ENCODE peak calls at places on chromosomes 7 and 10, in nine cellular contexts. One of them, this sample, is unnamed.
A peak's percentile ranks its signal among the peaks of the same experiment; 100 is the strongest.

GRCh38 chr10:14153570-14154055 is 177.1 kb downstream of the FRMD4A start:
- DNase-seq in NCI-H1092 treated with DMSO at 0.1 percent for 48 hours: no peak
- DNase-seq in T-helper 17 cell: no peak
- DNase-seq in hepatocyte: no peak
- DNase-seq in stimulated activated CD8-positive, alpha-beta memory T cell treated with anti-CD3 and anti-CD28 coated beads, Interleukin-4, amount 100 ng/mL, for 1 hour: no peak
- DNase-seq in neuronal stem cell: no peak
- DNase-seq in left cardiac atrium: peak; percentile 26
- DNase-seq in Ammon's horn: no peak
- DNase-seq in cerebellar cortex: no peak
- DNase-seq in this sample: no peak

GRCh38 chr7:74063646-74064045 is 20.0 kb upstream of the LIMK1 start:
- DNase-seq in NCI-H1092 treated with DMSO at 0.1 percent for 48 hours: no peak
- DNase-seq in T-helper 17 cell: no peak
- DNase-seq in hepatocyte: no peak
- DNase-seq in stimulated activated CD8-positive, alpha-beta memory T cell treated with anti-CD3 and anti-CD28 coated beads, Interleukin-4, amount 100 ng/mL, for 1 hour: no peak
- DNase-seq in neuronal stem cell: no peak
- DNase-seq in left cardiac atrium: no peak
- DNase-seq in Ammon's horn: no peak
- DNase-seq in cerebellar cortex: no peak
- DNase-seq in this sample: no peak

GRCh38 chr10:92544296-92544695 is 29.6 kb downstream of the IDE start:
- DNase-seq in NCI-H1092 treated with DMSO at 0.1 percent for 48 hours: no peak
- DNase-seq in T-helper 17 cell: no peak
- DNase-seq in hepatocyte: no peak
- DNase-seq in stimulated activated CD8-positive, alpha-beta memory T cell treated with anti-CD3 and anti-CD28 coated beads, Interleukin-4, amount 100 ng/mL, for 1 hour: no peak
- DNase-seq in neuronal stem cell: no peak
- DNase-seq in left cardiac atrium: no peak
- DNase-seq in Ammon's horn: no peak
- DNase-seq in cerebellar cortex: no peak
- DNase-seq in this sample: no peak

GRCh38 chr7:631966-632830 is 94.3 kb upstream of the DNAAF5 start:
- DNase-seq in NCI-H1092 treated with DMSO at 0.1 percent for 48 hours: no peak
- DNase-seq in T-helper 17 cell: no peak
- DNase-seq in hepatocyte: no peak
- DNase-seq in stimulated activated CD8-positive, alpha-beta memory T cell treated with anti-CD3 and anti-CD28 coated beads, Interleukin-4, amount 100 ng/mL, for 1 hour: no peak
- DNase-seq in neuronal stem cell: no peak
- DNase-seq in left cardiac atrium: peak; percentile 10
- DNase-seq in Ammon's horn: no peak
- DNase-seq in cerebellar cortex: no peak
- DNase-seq in this sample: no peak

GRCh38 chr10:71395621-71396020 is 1.1 kb upstream of the CDH23 start:
- DNase-seq in NCI-H1092 treated with DMSO at 0.1 percent for 48 hours: no peak
- DNase-seq in T-helper 17 cell: no peak
- DNase-seq in hepatocyte: no peak
- DNase-seq in stimulated activated CD8-positive, alpha-beta memory T cell treated with anti-CD3 and anti-CD28 coated beads, Interleukin-4, amount 100 ng/mL, for 1 hour: no peak
- DNase-seq in neuronal stem cell: no peak
- DNase-seq in left cardiac atrium: no peak
- DNase-seq in Ammon's horn: no peak
- DNase-seq in cerebellar cortex: no peak
- DNase-seq in this sample: no peak

GRCh38 chr10:60627778-60628773 is 150.2 kb upstream of the CDK1 start:
- DNase-seq in NCI-H1092 treated with DMSO at 0.1 percent for 48 hours: no peak
- DNase-seq in T-helper 17 cell: no peak
- DNase-seq in hepatocyte: peak; percentile 28
- DNase-seq in stimulated activated CD8-positive, alpha-beta memory T cell treated with anti-CD3 and anti-CD28 coated beads, Interleukin-4, amount 100 ng/mL, for 1 hour: no peak
- DNase-seq in neuronal stem cell: no peak
- DNase-seq in left cardiac atrium: no peak
- DNase-seq in Ammon's horn: no peak
- DNase-seq in cerebellar cortex: no peak
- DNase-seq in this sample: no peak

GRCh38 chr7:85186083-85186520 is 754 bp downstream of the SEMA3D start:
- DNase-seq in NCI-H1092 treated with DMSO at 0.1 percent for 48 hours: peak; percentile 37
- DNase-seq in T-helper 17 cell: no peak
- DNase-seq in hepatocyte: peak; percentile 78
- DNase-seq in stimulated activated CD8-positive, alpha-beta memory T cell treated with anti-CD3 and anti-CD28 coated beads, Interleukin-4, amount 100 ng/mL, for 1 hour: no peak
- DNase-seq in neuronal stem cell: peak; percentile 47
- DNase-seq in left cardiac atrium: peak; percentile 33
- DNase-seq in Ammon's horn: peak; percentile 14
- DNase-seq in cerebellar cortex: no peak
- DNase-seq in this sample: no peak

GRCh38 chr7:93997868-93998267 is 6.3 kb downstream of the BET1 start:
- DNase-seq in NCI-H1092 treated with DMSO at 0.1 percent for 48 hours: no peak
- DNase-seq in T-helper 17 cell: no peak
- DNase-seq in hepatocyte: no peak
- DNase-seq in stimulated activated CD8-positive, alpha-beta memory T cell treated with anti-CD3 and anti-CD28 coated beads, Interleukin-4, amount 100 ng/mL, for 1 hour: no peak
- DNase-seq in neuronal stem cell: no peak
- DNase-seq in left cardiac atrium: no peak
- DNase-seq in Ammon's horn: no peak
- DNase-seq in cerebellar cortex: no peak
- DNase-seq in this sample: no peak

GRCh38 chr7:137469191-137469811 is 125.8 kb upstream of the PTN start:
- DNase-seq in NCI-H1092 treated with DMSO at 0.1 percent for 48 hours: no peak
- DNase-seq in T-helper 17 cell: no peak
- DNase-seq in hepatocyte: no peak
- DNase-seq in stimulated activated CD8-positive, alpha-beta memory T cell treated with anti-CD3 and anti-CD28 coated beads, Interleukin-4, amount 100 ng/mL, for 1 hour: no peak
- DNase-seq in neuronal stem cell: no peak
- DNase-seq in left cardiac atrium: peak; percentile 28
- DNase-seq in Ammon's horn: no peak
- DNase-seq in cerebellar cortex: no peak
- DNase-seq in this sample: no peak

GRCh38 chr10:98456688-98457482 is 10.2 kb upstream of the HPS1 start:
- DNase-seq in NCI-H1092 treated with DMSO at 0.1 percent for 48 hours: no peak
- DNase-seq in T-helper 17 cell: no peak
- DNase-seq in hepatocyte: no peak
- DNase-seq in stimulated activated CD8-positive, alpha-beta memory T cell treated with anti-CD3 and anti-CD28 coated beads, Interleukin-4, amount 100 ng/mL, for 1 hour: no peak
- DNase-seq in neuronal stem cell: no peak
- DNase-seq in left cardiac atrium: no peak
- DNase-seq in Ammon's horn: no peak
- DNase-seq in cerebellar cortex: no peak
- DNase-seq in this sample: no peak

GRCh38 chr10:48332871-48333216 is 26.4 kb downstream of the MAPK8 start:
- DNase-seq in NCI-H1092 treated with DMSO at 0.1 percent for 48 hours: no peak
- DNase-seq in T-helper 17 cell: no peak
- DNase-seq in hepatocyte: no peak
- DNase-seq in stimulated activated CD8-positive, alpha-beta memory T cell treated with anti-CD3 and anti-CD28 coated beads, Interleukin-4, amount 100 ng/mL, for 1 hour: no peak
- DNase-seq in neuronal stem cell: no peak
- DNase-seq in left cardiac atrium: no peak
- DNase-seq in Ammon's horn: no peak
- DNase-seq in cerebellar cortex: peak; percentile 60
- DNase-seq in this sample: no peak

GRCh38 chr10:17984563-17984962 is 32.8 kb downstream of the SLC39A12 start:
- DNase-seq in NCI-H1092 treated with DMSO at 0.1 percent for 48 hours: no peak
- DNase-seq in T-helper 17 cell: no peak
- DNase-seq in hepatocyte: no peak
- DNase-seq in stimulated activated CD8-positive, alpha-beta memory T cell treated with anti-CD3 and anti-CD28 coated beads, Interleukin-4, amount 100 ng/mL, for 1 hour: no peak
- DNase-seq in neuronal stem cell: no peak
- DNase-seq in left cardiac atrium: no peak
- DNase-seq in Ammon's horn: no peak
- DNase-seq in cerebellar cortex: no peak
- DNase-seq in this sample: no peak

GRCh38 chr7:38840736-38841460 is 68.1 kb downstream of the VPS41 start:
- DNase-seq in NCI-H1092 treated with DMSO at 0.1 percent for 48 hours: no peak
- DNase-seq in T-helper 17 cell: no peak
- DNase-seq in hepatocyte: no peak
- DNase-seq in stimulated activated CD8-positive, alpha-beta memory T cell treated with anti-CD3 and anti-CD28 coated beads, Interleukin-4, amount 100 ng/mL, for 1 hour: no peak
- DNase-seq in neuronal stem cell: no peak
- DNase-seq in left cardiac atrium: no peak
- DNase-seq in Ammon's horn: no peak
- DNase-seq in cerebellar cortex: no peak
- DNase-seq in this sample: no peak

GRCh38 chr7:42911482-42912447 is at the start of gene C7orf25:
- DNase-seq in NCI-H1092 treated with DMSO at 0.1 percent for 48 hours: peak; percentile 97
- DNase-seq in T-helper 17 cell: peak; percentile 95
- DNase-seq in hepatocyte: peak; percentile 98
- DNase-seq in stimulated activated CD8-positive, alpha-beta memory T cell treated with anti-CD3 and anti-CD28 coated beads, Interleukin-4, amount 100 ng/mL, for 1 hour: peak; percentile 83
- DNase-seq in neuronal stem cell: peak; percentile 94
- DNase-seq in left cardiac atrium: peak; percentile 98
- DNase-seq in Ammon's horn: peak; percentile 98
- DNase-seq in cerebellar cortex: peak; percentile 96
- DNase-seq in this sample: peak; percentile 98

GRCh38 chr10:46235705-46236536 is 50.9 kb upstream of the ANTXRL start:
- DNase-seq in NCI-H1092 treated with DMSO at 0.1 percent for 48 hours: no peak
- DNase-seq in T-helper 17 cell: no peak
- DNase-seq in hepatocyte: no peak
- DNase-seq in stimulated activated CD8-positive, alpha-beta memory T cell treated with anti-CD3 and anti-CD28 coated beads, Interleukin-4, amount 100 ng/mL, for 1 hour: no peak
- DNase-seq in neuronal stem cell: no peak
- DNase-seq in left cardiac atrium: no peak
- DNase-seq in Ammon's horn: no peak
- DNase-seq in cerebellar cortex: no peak
- DNase-seq in this sample: peak; percentile 39

GRCh38 chr10:123274513-123275182 is 120.4 kb downstream of the BUB3 start:
- DNase-seq in NCI-H1092 treated with DMSO at 0.1 percent for 48 hours: peak; percentile 94
- DNase-seq in T-helper 17 cell: no peak
- DNase-seq in hepatocyte: no peak
- DNase-seq in stimulated activated CD8-positive, alpha-beta memory T cell treated with anti-CD3 and anti-CD28 coated beads, Interleukin-4, amount 100 ng/mL, for 1 hour: no peak
- DNase-seq in neuronal stem cell: no peak
- DNase-seq in left cardiac atrium: no peak
- DNase-seq in Ammon's horn: no peak
- DNase-seq in cerebellar cortex: no peak
- DNase-seq in this sample: no peak

GRCh38 chr7:6618621-6619020 is 3.2 kb downstream of the ZNF853 start:
- DNase-seq in NCI-H1092 treated with DMSO at 0.1 percent for 48 hours: no peak
- DNase-seq in T-helper 17 cell: no peak
- DNase-seq in hepatocyte: no peak
- DNase-seq in stimulated activated CD8-positive, alpha-beta memory T cell treated with anti-CD3 and anti-CD28 coated beads, Interleukin-4, amount 100 ng/mL, for 1 hour: no peak
- DNase-seq in neuronal stem cell: no peak
- DNase-seq in left cardiac atrium: no peak
- DNase-seq in Ammon's horn: no peak
- DNase-seq in cerebellar cortex: no peak
- DNase-seq in this sample: no peak

GRCh38 chr10:4240641-4241197 is 455.7 kb upstream of the KLF6 start:
- DNase-seq in NCI-H1092 treated with DMSO at 0.1 percent for 48 hours: no peak
- DNase-seq in T-helper 17 cell: no peak
- DNase-seq in hepatocyte: no peak
- DNase-seq in stimulated activated CD8-positive, alpha-beta memory T cell treated with anti-CD3 and anti-CD28 coated beads, Interleukin-4, amount 100 ng/mL, for 1 hour: no peak
- DNase-seq in neuronal stem cell: no peak
- DNase-seq in left cardiac atrium: no peak
- DNase-seq in Ammon's horn: no peak
- DNase-seq in cerebellar cortex: no peak
- DNase-seq in this sample: no peak

GRCh38 chr10:61404771-61405170 is 48.4 kb downstream of the TMEM26 start:
- DNase-seq in NCI-H1092 treated with DMSO at 0.1 percent for 48 hours: no peak
- DNase-seq in T-helper 17 cell: no peak
- DNase-seq in hepatocyte: no peak
- DNase-seq in stimulated activated CD8-positive, alpha-beta memory T cell treated with anti-CD3 and anti-CD28 coated beads, Interleukin-4, amount 100 ng/mL, for 1 hour: no peak
- DNase-seq in neuronal stem cell: no peak
- DNase-seq in left cardiac atrium: no peak
- DNase-seq in Ammon's horn: no peak
- DNase-seq in cerebellar cortex: no peak
- DNase-seq in this sample: no peak

GRCh38 chr7:80675090-80675489 is 36.6 kb downstream of the CD36 start:
- DNase-seq in NCI-H1092 treated with DMSO at 0.1 percent for 48 hours: no peak
- DNase-seq in T-helper 17 cell: no peak
- DNase-seq in hepatocyte: no peak
- DNase-seq in stimulated activated CD8-positive, alpha-beta memory T cell treated with anti-CD3 and anti-CD28 coated beads, Interleukin-4, amount 100 ng/mL, for 1 hour: no peak
- DNase-seq in neuronal stem cell: no peak
- DNase-seq in left cardiac atrium: no peak
- DNase-seq in Ammon's horn: no peak
- DNase-seq in cerebellar cortex: no peak
- DNase-seq in this sample: no peak

GRCh38 chr7:157544980-157545680 is 208.3 kb downstream of the DNAJB6 start:
- DNase-seq in NCI-H1092 treated with DMSO at 0.1 percent for 48 hours: no peak
- DNase-seq in T-helper 17 cell: no peak
- DNase-seq in hepatocyte: no peak
- DNase-seq in stimulated activated CD8-positive, alpha-beta memory T cell treated with anti-CD3 and anti-CD28 coated beads, Interleukin-4, amount 100 ng/mL, for 1 hour: no peak
- DNase-seq in neuronal stem cell: no peak
- DNase-seq in left cardiac atrium: peak; percentile 5
- DNase-seq in Ammon's horn: no peak
- DNase-seq in cerebellar cortex: no peak
- DNase-seq in this sample: peak; percentile 38

GRCh38 chr7:158473946-158474345 is 113.7 kb downstream of the PTPRN2 start:
- DNase-seq in NCI-H1092 treated with DMSO at 0.1 percent for 48 hours: no peak
- DNase-seq in T-helper 17 cell: no peak
- DNase-seq in hepatocyte: no peak
- DNase-seq in stimulated activated CD8-positive, alpha-beta memory T cell treated with anti-CD3 and anti-CD28 coated beads, Interleukin-4, amount 100 ng/mL, for 1 hour: no peak
- DNase-seq in neuronal stem cell: no peak
- DNase-seq in left cardiac atrium: no peak
- DNase-seq in Ammon's horn: no peak
- DNase-seq in cerebellar cortex: no peak
- DNase-seq in this sample: no peak

GRCh38 chr10:62454696-62455451 is 80.7 kb downstream of the ZNF365 start:
- DNase-seq in NCI-H1092 treated with DMSO at 0.1 percent for 48 hours: no peak
- DNase-seq in T-helper 17 cell: no peak
- DNase-seq in hepatocyte: peak; percentile 16
- DNase-seq in stimulated activated CD8-positive, alpha-beta memory T cell treated with anti-CD3 and anti-CD28 coated beads, Interleukin-4, amount 100 ng/mL, for 1 hour: no peak
- DNase-seq in neuronal stem cell: no peak
- DNase-seq in left cardiac atrium: peak; percentile 31
- DNase-seq in Ammon's horn: no peak
- DNase-seq in cerebellar cortex: no peak
- DNase-seq in this sample: no peak

GRCh38 chr10:5659702-5660528 is 6.5 kb downstream of the ASB13 start:
- DNase-seq in NCI-H1092 treated with DMSO at 0.1 percent for 48 hours: no peak
- DNase-seq in T-helper 17 cell: no peak
- DNase-seq in hepatocyte: peak; percentile 75
- DNase-seq in stimulated activated CD8-positive, alpha-beta memory T cell treated with anti-CD3 and anti-CD28 coated beads, Interleukin-4, amount 100 ng/mL, for 1 hour: no peak
- DNase-seq in neuronal stem cell: no peak
- DNase-seq in left cardiac atrium: peak; percentile 51
- DNase-seq in Ammon's horn: no peak
- DNase-seq in cerebellar cortex: peak; percentile 19
- DNase-seq in this sample: peak; percentile 83

GRCh38 chr10:76697923-76698322 is 939.7 kb downstream of the KCNMA1 start:
- DNase-seq in NCI-H1092 treated with DMSO at 0.1 percent for 48 hours: no peak
- DNase-seq in T-helper 17 cell: no peak
- DNase-seq in hepatocyte: no peak
- DNase-seq in stimulated activated CD8-positive, alpha-beta memory T cell treated with anti-CD3 and anti-CD28 coated beads, Interleukin-4, amount 100 ng/mL, for 1 hour: no peak
- DNase-seq in neuronal stem cell: peak; percentile 11
- DNase-seq in left cardiac atrium: no peak
- DNase-seq in Ammon's horn: no peak
- DNase-seq in cerebellar cortex: no peak
- DNase-seq in this sample: no peak

GRCh38 chr7:6392712-6393666 is 54.8 kb downstream of the DAGLB start:
- DNase-seq in NCI-H1092 treated with DMSO at 0.1 percent for 48 hours: no peak
- DNase-seq in T-helper 17 cell: no peak
- DNase-seq in hepatocyte: peak; percentile 90
- DNase-seq in stimulated activated CD8-positive, alpha-beta memory T cell treated with anti-CD3 and anti-CD28 coated beads, Interleukin-4, amount 100 ng/mL, for 1 hour: no peak
- DNase-seq in neuronal stem cell: no peak
- DNase-seq in left cardiac atrium: peak; percentile 91
- DNase-seq in Ammon's horn: peak; percentile 59
- DNase-seq in cerebellar cortex: no peak
- DNase-seq in this sample: no peak

GRCh38 chr7:47771990-47772360 is 176.3 kb downstream of the PKD1L1 start:
- DNase-seq in NCI-H1092 treated with DMSO at 0.1 percent for 48 hours: no peak
- DNase-seq in T-helper 17 cell: no peak
- DNase-seq in hepatocyte: no peak
- DNase-seq in stimulated activated CD8-positive, alpha-beta memory T cell treated with anti-CD3 and anti-CD28 coated beads, Interleukin-4, amount 100 ng/mL, for 1 hour: no peak
- DNase-seq in neuronal stem cell: no peak
- DNase-seq in left cardiac atrium: no peak
- DNase-seq in Ammon's horn: no peak
- DNase-seq in cerebellar cortex: peak; percentile 65
- DNase-seq in this sample: no peak

GRCh38 chr10:52030051-52030867 is 283.8 kb upstream of the DKK1 start:
- DNase-seq in NCI-H1092 treated with DMSO at 0.1 percent for 48 hours: no peak
- DNase-seq in T-helper 17 cell: no peak
- DNase-seq in hepatocyte: no peak
- DNase-seq in stimulated activated CD8-positive, alpha-beta memory T cell treated with anti-CD3 and anti-CD28 coated beads, Interleukin-4, amount 100 ng/mL, for 1 hour: no peak
- DNase-seq in neuronal stem cell: no peak
- DNase-seq in left cardiac atrium: no peak
- DNase-seq in Ammon's horn: no peak
- DNase-seq in cerebellar cortex: no peak
- DNase-seq in this sample: no peak

GRCh38 chr7:96224682-96225081 is 97.2 kb downstream of the SLC25A13 start:
- DNase-seq in NCI-H1092 treated with DMSO at 0.1 percent for 48 hours: peak; percentile 33
- DNase-seq in T-helper 17 cell: no peak
- DNase-seq in hepatocyte: no peak
- DNase-seq in stimulated activated CD8-positive, alpha-beta memory T cell treated with anti-CD3 and anti-CD28 coated beads, Interleukin-4, amount 100 ng/mL, for 1 hour: no peak
- DNase-seq in neuronal stem cell: no peak
- DNase-seq in left cardiac atrium: no peak
- DNase-seq in Ammon's horn: no peak
- DNase-seq in cerebellar cortex: peak; percentile 9
- DNase-seq in this sample: no peak

This sample was measured in right lobe of liver.